ENCODE peak calls at places on chromosomes 1 and 21, in five cellular contexts. One of them, this sample, is unnamed.

GRCh38 chr21:41622831-41623548 is 115.0 kb upstream of the TMPRSS2 start:
- DNase-seq in esophagus squamous epithelium: no peak
- DNase-seq in PC-9: no peak
- DNase-seq in AG04449: no peak
- DNase-seq in HFF-Myc: no peak
- DNase-seq in this sample: no peak

GRCh38 chr21:44090332-44090731 is 16.9 kb upstream of the PWP2 start:
- DNase-seq in esophagus squamous epithelium: no peak
- DNase-seq in PC-9: no peak
- DNase-seq in AG04449: no peak
- DNase-seq in HFF-Myc: no peak
- DNase-seq in this sample: no peak

GRCh38 chr1:204319462-204319861 is 40.3 kb downstream of the PLEKHA6 start:
- DNase-seq in esophagus squamous epithelium: no peak
- DNase-seq in PC-9: peak
- DNase-seq in AG04449: peak
- DNase-seq in HFF-Myc: peak
- DNase-seq in this sample: no peak

GRCh38 chr1:2240251-2241156 is 12.4 kb downstream of the SKI start:
- DNase-seq in esophagus squamous epithelium: no peak
- DNase-seq in PC-9: no peak
- DNase-seq in AG04449: no peak
- DNase-seq in HFF-Myc: no peak
- DNase-seq in this sample: no peak

GRCh38 chr21:25871566-25871965 is 136.8 kb downstream of the GABPA start:
- DNase-seq in esophagus squamous epithelium: no peak
- DNase-seq in PC-9: no peak
- DNase-seq in AG04449: no peak
- DNase-seq in HFF-Myc: no peak
- DNase-seq in this sample: no peak

GRCh38 chr1:157496121-157496526 is 56.2 kb downstream of the FCRL5 start:
- DNase-seq in esophagus squamous epithelium: no peak
- DNase-seq in PC-9: no peak
- DNase-seq in AG04449: no peak
- DNase-seq in HFF-Myc: peak
- DNase-seq in this sample: peak

GRCh38 chr1:247360116-247360898 is 28.6 kb upstream of the ZNF496 start:
- DNase-seq in esophagus squamous epithelium: no peak
- DNase-seq in PC-9: no peak
- DNase-seq in AG04449: no peak
- DNase-seq in HFF-Myc: no peak
- DNase-seq in this sample: no peak

GRCh38 chr1:31182352-31182751 is 57.3 kb downstream of the NKAIN1 start:
- DNase-seq in esophagus squamous epithelium: peak
- DNase-seq in PC-9: peak
- DNase-seq in AG04449: peak
- DNase-seq in HFF-Myc: peak
- DNase-seq in this sample: peak

GRCh38 chr1:64712049-64712448 is 32.8 kb upstream of the RAVER2 start:
- DNase-seq in esophagus squamous epithelium: no peak
- DNase-seq in PC-9: no peak
- DNase-seq in AG04449: no peak
- DNase-seq in HFF-Myc: no peak
- DNase-seq in this sample: no peak

GRCh38 chr1:151175910-151176309 is at the start of gene TMOD4:
- DNase-seq in esophagus squamous epithelium: no peak
- DNase-seq in PC-9: no peak
- DNase-seq in AG04449: no peak
- DNase-seq in HFF-Myc: no peak
- DNase-seq in this sample: no peak

GRCh38 chr1:183331095-183331742 is 87.0 kb downstream of the NMNAT2 start:
- DNase-seq in esophagus squamous epithelium: no peak
- DNase-seq in PC-9: no peak
- DNase-seq in AG04449: no peak
- DNase-seq in HFF-Myc: no peak
- DNase-seq in this sample: no peak

GRCh38 chr21:45153358-45154318 is 79.3 kb downstream of the ADARB1 start:
- DNase-seq in esophagus squamous epithelium: no peak
- DNase-seq in PC-9: no peak
- DNase-seq in AG04449: no peak
- DNase-seq in HFF-Myc: no peak
- DNase-seq in this sample: peak
- H3K4me3 ChIP-seq in esophagus squamous epithelium: no peak
- H3K4me3 ChIP-seq in PC-9: no peak
- H3K4me3 ChIP-seq in AG04449: no peak
- H3K4me3 ChIP-seq in HFF-Myc: no peak
- H3K4me3 ChIP-seq in this sample: no peak

GRCh38 chr1:35901235-35901634 is 18.2 kb downstream of the AGO1 start:
- DNase-seq in esophagus squamous epithelium: no peak
- DNase-seq in PC-9: no peak
- DNase-seq in AG04449: no peak
- DNase-seq in HFF-Myc: no peak
- DNase-seq in this sample: no peak

GRCh38 chr1:35894183-35894582 is 11.2 kb downstream of the AGO1 start:
- DNase-seq in esophagus squamous epithelium: peak
- DNase-seq in PC-9: no peak
- DNase-seq in AG04449: no peak
- DNase-seq in HFF-Myc: no peak
- DNase-seq in this sample: no peak

GRCh38 chr1:35902671-35903070 is 19.7 kb downstream of the AGO1 start:
- DNase-seq in esophagus squamous epithelium: no peak
- DNase-seq in PC-9: no peak
- DNase-seq in AG04449: no peak
- DNase-seq in HFF-Myc: no peak
- DNase-seq in this sample: no peak

DNA sequence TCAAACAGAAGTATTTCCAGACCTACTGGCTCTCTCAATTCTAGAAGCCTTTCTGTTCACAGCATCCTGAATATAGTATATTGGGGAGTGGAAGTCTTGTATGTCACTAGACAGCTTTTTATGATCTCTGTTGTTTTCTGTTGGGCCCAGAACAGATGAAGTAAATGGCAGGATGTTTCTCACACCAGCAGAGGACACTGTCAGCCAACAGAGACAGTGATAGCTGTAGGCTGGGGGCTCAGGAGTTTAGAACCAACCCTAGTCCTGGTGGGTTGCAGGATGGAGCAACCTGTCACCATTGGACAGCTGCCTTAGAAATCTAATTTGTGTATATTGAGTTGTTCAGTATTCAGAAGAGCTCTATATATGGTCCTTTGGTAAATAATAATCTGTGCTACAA is 16.9 kb downstream of the AGO1 start:
- DNase-seq in esophagus squamous epithelium: no peak
- DNase-seq in PC-9: no peak
- DNase-seq in AG04449: no peak
- DNase-seq in HFF-Myc: no peak
- DNase-seq in this sample: no peak
- TF ChIP-seq CTCF in esophagus squamous epithelium: no peak
- TF ChIP-seq CTCF in PC-9: no peak
- TF ChIP-seq CTCF in AG04449: no peak
- TF ChIP-seq CTCF in HFF-Myc: no peak
- TF ChIP-seq CTCF in this sample: peak

GRCh38 chr1:154418062-154418897 is 13.1 kb downstream of the IL6R start:
- DNase-seq in esophagus squamous epithelium: no peak
- DNase-seq in PC-9: peak
- DNase-seq in AG04449: no peak
- DNase-seq in HFF-Myc: no peak
- DNase-seq in this sample: no peak

GRCh38 chr1:154420961-154421924 is 16.1 kb downstream of the IL6R start:
- DNase-seq in esophagus squamous epithelium: no peak
- DNase-seq in PC-9: no peak
- DNase-seq in AG04449: no peak
- DNase-seq in HFF-Myc: no peak
- DNase-seq in this sample: no peak

GRCh38 chr1:154418898-154419619 is 13.9 kb downstream of the IL6R start:
- DNase-seq in esophagus squamous epithelium: no peak
- DNase-seq in PC-9: no peak
- DNase-seq in AG04449: no peak
- DNase-seq in HFF-Myc: no peak
- DNase-seq in this sample: no peak

GRCh38 chr1:154420172-154420571 is 15.0 kb downstream of the IL6R start:
- DNase-seq in esophagus squamous epithelium: no peak
- DNase-seq in PC-9: peak
- DNase-seq in AG04449: peak
- DNase-seq in HFF-Myc: peak
- DNase-seq in this sample: peak

DNA sequence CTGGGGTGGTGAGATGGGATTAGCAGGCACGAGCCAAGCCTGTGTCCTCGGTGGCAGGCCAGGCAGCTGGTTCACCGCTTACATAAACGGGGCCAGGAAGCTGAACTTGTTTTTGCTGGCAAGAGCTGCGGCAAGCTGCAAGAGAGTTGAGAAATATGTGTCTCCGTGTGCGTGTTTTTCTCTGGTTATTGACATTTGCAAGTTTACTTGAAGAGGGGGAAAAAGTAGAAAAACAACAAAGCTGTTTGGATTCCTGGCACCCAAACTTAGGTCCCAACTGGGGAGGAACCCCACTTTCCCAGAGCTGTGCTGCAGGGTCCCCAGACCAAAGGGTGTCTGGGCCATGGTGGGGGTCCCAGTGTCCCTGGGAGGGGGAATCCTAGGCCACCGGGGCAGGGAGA is 14.5 kb downstream of the IL6R start:
- DNase-seq in esophagus squamous epithelium: peak
- DNase-seq in PC-9: peak
- DNase-seq in AG04449: peak
- DNase-seq in HFF-Myc: no peak
- DNase-seq in this sample: peak
- H3K4me3 ChIP-seq in esophagus squamous epithelium: peak
- H3K4me3 ChIP-seq in PC-9: no peak
- H3K4me3 ChIP-seq in AG04449: peak
- H3K4me3 ChIP-seq in HFF-Myc: no peak
- H3K4me3 ChIP-seq in this sample: no peak

GRCh38 chr1:109530457-109531204 is 9.0 kb upstream of the GPR61 start:
- DNase-seq in esophagus squamous epithelium: no peak
- DNase-seq in PC-9: no peak
- DNase-seq in AG04449: no peak
- DNase-seq in HFF-Myc: no peak
- DNase-seq in this sample: no peak
- TF ChIP-seq CTCF in esophagus squamous epithelium: no peak
- TF ChIP-seq CTCF in PC-9: no peak
- TF ChIP-seq CTCF in AG04449: no peak
- TF ChIP-seq CTCF in HFF-Myc: no peak
- TF ChIP-seq CTCF in this sample: no peak

GRCh38 chr1:27931184-27931583 is 3.6 kb upstream of the SMPDL3B start:
- DNase-seq in esophagus squamous epithelium: no peak
- DNase-seq in PC-9: no peak
- DNase-seq in AG04449: no peak
- DNase-seq in HFF-Myc: no peak
- DNase-seq in this sample: no peak

GRCh38 chr1:27928216-27928954 is 6.4 kb upstream of the SMPDL3B start:
- DNase-seq in esophagus squamous epithelium: no peak
- DNase-seq in PC-9: no peak
- DNase-seq in AG04449: no peak
- DNase-seq in HFF-Myc: no peak
- DNase-seq in this sample: no peak
- H3K4me3 ChIP-seq in esophagus squamous epithelium: no peak
- H3K4me3 ChIP-seq in PC-9: no peak
- H3K4me3 ChIP-seq in AG04449: no peak
- H3K4me3 ChIP-seq in HFF-Myc: no peak
- H3K4me3 ChIP-seq in this sample: no peak

DNA sequence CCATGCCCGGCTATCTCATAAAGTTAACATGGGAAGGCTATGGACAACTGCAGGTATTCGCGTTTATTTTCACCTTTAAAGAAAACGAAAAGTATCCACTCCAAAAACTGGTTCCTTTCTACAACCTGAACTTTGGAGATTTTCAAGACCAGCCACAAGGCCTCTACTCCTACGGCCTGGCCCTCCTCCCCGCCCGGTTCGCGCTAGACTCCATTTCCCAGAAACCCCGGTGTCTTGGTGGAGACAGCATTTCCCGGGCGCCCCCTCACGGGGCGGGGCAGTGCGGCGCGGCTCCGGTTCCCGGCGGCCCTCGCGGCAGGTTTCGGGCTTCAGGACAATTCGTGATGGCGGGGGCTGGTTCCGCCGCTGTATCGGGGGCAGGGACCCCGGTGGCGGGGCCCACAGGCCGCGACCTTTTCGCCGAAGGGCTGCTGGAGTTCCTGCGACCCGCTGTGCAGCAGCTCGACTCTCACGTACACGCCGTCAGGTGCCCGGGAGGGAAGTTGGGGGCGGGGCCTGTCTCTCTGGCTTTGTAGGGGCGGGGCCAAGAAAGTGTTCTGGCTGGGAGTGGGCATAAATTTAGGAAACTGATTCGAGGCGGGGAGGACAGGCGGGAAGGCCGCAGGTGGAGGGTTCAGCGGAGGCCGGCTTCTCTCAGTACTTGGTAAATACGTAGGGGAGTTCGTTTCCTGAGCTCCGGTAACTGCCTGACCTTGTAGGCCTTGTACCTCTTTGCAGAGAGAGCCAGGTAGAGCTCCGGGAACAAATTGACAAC is at the start of gene SNAPIN:
- DNase-seq in esophagus squamous epithelium: peak
- DNase-seq in PC-9: peak
- DNase-seq in AG04449: peak
- DNase-seq in HFF-Myc: peak
- DNase-seq in this sample: peak
- TF ChIP-seq CTCF in esophagus squamous epithelium: no peak
- TF ChIP-seq CTCF in PC-9: peak
- TF ChIP-seq CTCF in AG04449: peak
- TF ChIP-seq CTCF in HFF-Myc: no peak
- TF ChIP-seq CTCF in this sample: no peak

This sample was measured in astrocyte of the cerebellum.